ENCODE peak calls at places on chromosome 1, in ten cellular contexts. F is AG09309, W is ovary, R is GM23248, Q is pancreas, C is Karpas-422, I is fibroblast of lung, B is kidney, X is endodermal cell, A is small intestine. H is an unnamed sample.

GRCh38 chr1:43205671-43206070 is 33.5 kb downstream of the CFAP57 start:
- DNase-seq in I (peak), B (no peak), F (no peak), R (peak), X (no peak), C (no peak), A (peak), W (no peak), Q (no peak), H (no peak)

GRCh38 chr1:216500273-216500967 is 77.2 kb upstream of the USH2A start:
- DNase-seq in A (peak), C (no peak), I (no peak), R (no peak), X (no peak), B (no peak), Q (no peak), F (no peak), W (no peak), H (no peak)

GRCh38 chr1:41775961-41776585 is 142.6 kb downstream of the HIVEP3 start:
- DNase-seq in W (no peak), R (no peak), B (no peak), F (no peak), C (no peak), A (no peak), X (no peak), I (no peak), Q (no peak), H (no peak)

GRCh38 chr1:183318433-183318832 is 99.7 kb downstream of the NMNAT2 start:
- DNase-seq in C (no peak), W (peak), R (peak), A (peak), F (peak), X (peak), I (peak), B (peak), Q (peak), H (peak)

GRCh38 chr1:64911326-64911725 is 55.0 kb downstream of the JAK1 start:
- DNase-seq in X (no peak), Q (no peak), I (no peak), C (no peak), R (no peak), B (no peak), F (no peak), A (no peak), W (no peak), H (no peak)

GRCh38 chr1:80158771-80159170 is 1152.2 kb upstream of the ADGRL4 start:
- DNase-seq in I (no peak), W (no peak), C (no peak), X (no peak), A (no peak), R (no peak), Q (no peak), B (no peak), F (no peak), H (no peak)

GRCh38 chr1:16046865-16047264 is 3.3 kb downstream of the CLCNKB start:
- DNase-seq in F (no peak), C (no peak), A (no peak), B (no peak), I (peak), W (no peak), R (peak), Q (no peak), X (no peak), H (no peak)

GRCh38 chr1:180527270-180527669 is 24.9 kb upstream of the ACBD6 start:
- DNase-seq in R (peak), B (no peak), I (peak), W (no peak), F (no peak), C (no peak), A (peak), X (no peak), Q (no peak), H (peak)

GRCh38 chr1:243568793-243569192 is 281.2 kb downstream of the AKT3 start:
- DNase-seq in X (no peak), R (peak), A (no peak), W (no peak), C (no peak), I (peak), F (peak), B (no peak), Q (no peak), H (no peak)

GRCh38 chr1:155236451-155236850 is 18.8 kb downstream of the ENTREP3 start:
- DNase-seq in Q (no peak), C (no peak), B (no peak), W (no peak), F (no peak), I (no peak), A (no peak), R (peak), X (no peak), H (no peak)

GRCh38 chr1:169497317-169497716 is 11.6 kb upstream of the SLC19A2 start:
- DNase-seq in B (no peak), C (no peak), I (no peak), X (no peak), A (no peak), R (no peak), Q (no peak), F (no peak), W (no peak), H (peak)

GRCh38 chr1:1600861-1601563 is 1.1 kb upstream of the FNDC10 start:
- DNase-seq in X (no peak), A (no peak), I (no peak), F (no peak), R (no peak), C (peak), W (no peak), B (no peak), Q (no peak), H (no peak)

GRCh38 chr1:16905856-16906702 is 10.3 kb downstream of the RNU1-2 start:
- DNase-seq in A (no peak), W (no peak), C (no peak), I (peak), Q (no peak), B (no peak), X (peak), F (no peak), R (peak), H (no peak)

GRCh38 chr1:245512980-245513578 is 358.3 kb downstream of the KIF26B start:
- DNase-seq in A (no peak), C (peak), W (no peak), X (peak), B (no peak), Q (no peak), R (peak), I (peak), F (no peak), H (peak)

GRCh38 chr1:31054349-31054748 is 11.2 kb downstream of the PUM1 start:
- DNase-seq in F (no peak), W (no peak), X (no peak), R (peak), Q (no peak), B (no peak), I (peak), A (peak), C (no peak), H (no peak)

GRCh38 chr1:154550657-154551056 is 7.8 kb downstream of the UBE2Q1 start:
- DNase-seq in R (no peak), W (no peak), X (no peak), B (no peak), F (no peak), C (no peak), Q (no peak), A (no peak), I (no peak), H (no peak)

DNA sequence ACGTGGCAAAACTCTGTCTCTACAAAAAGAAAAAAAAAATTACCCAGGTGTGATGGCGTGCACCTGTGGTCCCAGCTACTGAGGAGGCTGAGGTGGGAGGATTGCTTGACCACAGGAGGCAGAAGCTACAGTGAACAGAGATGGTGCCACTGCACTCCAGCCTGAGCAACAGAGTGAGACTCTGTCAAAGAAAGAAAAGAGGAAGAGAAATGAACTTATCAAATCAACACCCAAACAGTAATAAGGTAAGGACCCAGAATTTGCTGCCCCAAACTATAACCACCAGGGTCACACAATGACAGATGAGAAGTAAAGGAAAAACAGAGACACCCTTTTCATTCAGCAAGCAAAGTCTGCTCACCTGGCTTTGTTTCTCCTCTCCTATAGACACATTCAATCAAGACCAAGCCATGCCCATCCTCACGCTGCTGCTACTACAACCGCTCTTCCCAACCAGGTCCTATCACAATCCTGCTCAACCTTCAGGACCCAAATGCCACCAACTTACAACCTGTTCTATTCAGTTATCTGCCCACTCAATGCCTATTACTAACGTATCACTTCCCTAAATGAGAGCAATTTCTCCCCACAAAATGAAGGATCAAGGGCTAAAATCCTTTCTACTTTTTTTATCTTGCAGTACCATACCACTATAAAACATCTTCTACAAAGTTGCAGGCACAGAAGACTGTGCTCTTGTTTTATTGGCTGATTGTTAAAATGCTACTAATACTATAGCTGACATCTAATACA is 183.5 kb downstream of the RERE start:
- DNase-seq in R (no peak), F (no peak), I (no peak), X (no peak), W (no peak), C (no peak), A (no peak), Q (no peak), B (no peak), H (no peak)
- H3K4me3 ChIP-seq in R (no peak), F (no peak), I (no peak), X (no peak), W (no peak), C (no peak), A (no peak), Q (no peak), B (no peak), H (no peak)

GRCh38 chr1:26295194-26296138 is 11.0 kb downstream of the UBXN11 start:
- DNase-seq in X (no peak), W (no peak), A (no peak), R (no peak), B (no peak), I (no peak), F (no peak), C (no peak), Q (no peak), H (no peak)
- H3K4me3 ChIP-seq in X (no peak), W (no peak), A (no peak), R (no peak), B (no peak), I (no peak), F (no peak), C (no peak), Q (no peak), H (no peak)

DNA sequence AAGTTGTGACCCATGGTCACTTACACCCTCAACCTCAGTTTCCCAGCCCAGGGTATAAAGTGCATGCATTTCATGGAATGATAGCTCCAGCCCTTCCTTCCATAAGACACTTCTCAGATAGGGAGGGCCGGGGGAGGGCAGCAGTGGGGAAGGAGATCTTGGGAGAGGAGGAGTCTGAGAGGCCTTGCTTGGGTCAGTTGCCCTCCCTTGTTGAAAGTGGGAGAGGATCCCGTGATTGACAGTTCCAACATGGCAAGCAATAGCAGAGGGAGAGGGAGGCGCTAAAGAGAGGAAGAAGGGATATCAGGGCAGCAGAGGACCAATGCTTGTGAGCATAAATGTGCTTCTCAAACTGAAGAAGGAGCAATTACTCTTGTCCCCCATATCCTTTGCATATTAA is 244.4 kb downstream of the CHRM3 start:
- DNase-seq in W (no peak), C (no peak), I (no peak), A (no peak), F (no peak), X (peak), B (no peak), R (no peak), Q (no peak), H (no peak)
- H3K4me3 ChIP-seq in W (no peak), C (no peak), I (no peak), A (no peak), F (no peak), X (no peak), B (no peak), R (no peak), Q (no peak), H (no peak)

GRCh38 chr1:44787506-44787905 is 464 bp downstream of the BEST4 start:
- DNase-seq in I (no peak), B (peak), Q (no peak), R (no peak), F (no peak), C (no peak), A (no peak), X (peak), W (no peak), H (no peak)

GRCh38 chr1:44786138-44786840 is 1.7 kb downstream of the BEST4 start:
- DNase-seq in W (peak), C (peak), A (peak), R (peak), Q (peak), F (no peak), X (peak), B (peak), I (peak), H (peak)

GRCh38 chr1:44785501-44786137 is 2.4 kb downstream of the BEST4 start:
- DNase-seq in W (no peak), I (no peak), A (no peak), X (peak), C (no peak), R (no peak), B (no peak), Q (no peak), F (no peak), H (no peak)

GRCh38 chr1:44788120-44788860 is at the start of gene BEST4:
- DNase-seq in A (no peak), W (no peak), R (no peak), X (no peak), I (no peak), B (peak), F (no peak), Q (no peak), C (no peak), H (no peak)

DNA sequence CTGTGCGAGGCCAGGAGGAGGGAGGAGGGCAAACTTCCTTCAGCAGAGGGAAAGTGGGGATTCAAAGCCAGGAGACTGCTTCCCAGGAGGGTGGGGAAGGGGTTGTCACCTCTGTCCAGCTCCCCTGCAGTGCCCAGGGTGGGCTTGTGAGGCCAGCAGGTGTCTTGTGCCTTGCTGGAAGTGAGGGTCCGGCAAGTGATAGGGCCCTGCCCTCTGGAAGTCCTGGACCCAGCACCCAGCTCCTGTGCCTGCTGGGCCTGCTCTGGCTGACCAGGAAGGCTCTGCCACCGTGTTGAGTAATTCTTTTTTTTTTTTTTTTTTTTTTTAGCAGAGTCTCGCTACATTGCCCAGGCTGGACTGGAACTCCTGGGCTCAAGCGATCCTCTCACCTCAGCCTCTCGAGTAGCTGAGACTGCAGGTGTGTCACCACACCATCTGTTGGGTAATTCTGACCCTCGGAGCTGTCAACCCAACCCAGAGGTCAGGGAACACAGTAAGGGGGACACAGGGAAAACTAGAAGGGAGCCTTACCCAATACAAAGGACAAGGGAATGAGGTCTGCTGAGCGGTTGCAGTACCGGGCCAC is 1.0 kb downstream of the BEST4 start:
- DNase-seq in W (no peak), C (no peak), R (peak), F (no peak), A (no peak), X (peak), B (peak), Q (no peak), I (no peak), H (no peak)
- H3K4me3 ChIP-seq in W (no peak), C (peak), R (no peak), F (no peak), A (no peak), X (no peak), B (no peak), Q (peak), I (no peak), H (no peak)

GRCh38 chr1:203223012-203223775 is 6.3 kb downstream of the CHIT1 start:
- DNase-seq in R (no peak), X (no peak), W (no peak), F (no peak), C (no peak), I (no peak), A (no peak), Q (no peak), B (no peak), H (no peak)

GRCh38 chr1:203227684-203228083 is 1.8 kb downstream of the CHIT1 start:
- DNase-seq in W (no peak), F (no peak), Q (no peak), A (no peak), R (no peak), C (no peak), I (no peak), B (no peak), X (no peak), H (no peak)

GRCh38 chr1:203229471-203230178 is at the start of gene CHIT1:
- DNase-seq in Q (no peak), W (no peak), X (no peak), F (no peak), R (peak), B (no peak), C (no peak), A (no peak), I (no peak), H (no peak)

GRCh38 chr1:203228670-203229069 is 803 bp downstream of the CHIT1 start:
- DNase-seq in X (no peak), C (no peak), F (no peak), I (no peak), A (no peak), B (no peak), Q (no peak), W (no peak), R (no peak), H (no peak)

DNA sequence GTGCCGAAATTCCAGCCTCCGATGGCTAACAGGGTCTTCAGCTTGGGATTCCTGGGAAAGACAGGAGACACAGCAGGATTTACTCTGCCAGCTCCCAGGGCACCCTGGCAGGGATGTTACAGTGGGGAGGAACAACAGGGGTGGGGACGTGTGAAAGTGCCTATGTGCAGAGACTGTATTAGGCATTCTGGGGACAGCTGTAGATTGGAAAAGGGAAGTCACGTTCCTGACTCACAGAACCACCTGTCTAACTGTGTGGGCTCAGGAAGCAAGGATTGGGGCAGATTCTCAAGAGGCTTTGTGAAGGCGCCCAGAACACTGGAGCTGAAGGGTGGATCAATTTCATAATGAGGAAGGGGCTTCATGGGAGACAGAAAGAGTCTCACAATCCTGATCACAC is 4.4 kb downstream of the CHIT1 start:
- DNase-seq in I (no peak), Q (no peak), C (no peak), X (no peak), B (no peak), A (no peak), R (no peak), F (no peak), W (no peak), H (no peak)
- H3K4me3 ChIP-seq in I (no peak), Q (no peak), C (no peak), X (no peak), B (no peak), A (no peak), R (no peak), F (no peak), W (no peak), H (no peak)

GRCh38 chr1:70220015-70220414 is 1.2 kb upstream of the SRSF11 start:
- DNase-seq in I (no peak), X (no peak), F (no peak), C (peak), W (no peak), Q (no peak), A (no peak), B (no peak), R (no peak), H (no peak)

GRCh38 chr1:70220517-70221240 is 501 bp upstream of the SRSF11 start:
- DNase-seq in C (no peak), Q (no peak), F (no peak), X (no peak), B (no peak), R (no peak), I (no peak), A (no peak), W (no peak), H (no peak)

GRCh38 chr1:70221241-70222077 is at the start of gene SRSF11:
- DNase-seq in A (peak), I (peak), Q (peak), F (peak), R (peak), B (peak), C (peak), W (peak), X (peak), H (peak)

GRCh38 chr1:70224954-70225353 is 3.8 kb downstream of the SRSF11 start:
- DNase-seq in R (no peak), C (no peak), Q (no peak), X (no peak), A (no peak), W (no peak), F (no peak), B (no peak), I (peak), H (no peak)

GRCh38 chr1:70222716-70223235 is 1.6 kb downstream of the SRSF11 start:
- DNase-seq in C (no peak), B (no peak), A (no peak), W (no peak), F (no peak), Q (no peak), I (no peak), R (peak), X (no peak), H (no peak)
- H3K4me3 ChIP-seq in C (peak), B (peak), A (no peak), W (no peak), F (peak), Q (peak), I (peak), R (peak), X (peak), H (peak)

GRCh38 chr1:232274999-232275706 is 354.8 kb downstream of the SIPA1L2 start:
- DNase-seq in F (no peak), I (no peak), R (no peak), Q (no peak), W (no peak), C (no peak), X (no peak), B (no peak), A (peak), H (no peak)
- H3K4me3 ChIP-seq in F (no peak), I (no peak), R (no peak), Q (no peak), W (no peak), C (no peak), X (no peak), B (peak), A (no peak), H (no peak)

H was measured in Caco-2.